ENCODE peak calls at places on chromosomes 2 and 18, in four cellular contexts. N, Q, L and V are unnamed samples.

GRCh38 chr2:238106339-238106697 is 6.2 kb downstream of the ESPNL start:
- DNase-seq in N (no peak), Q (no peak), L (no peak), V (peak; percentile 27)

GRCh38 chr18:72544092-72544886 is at the start of gene CBLN2:
- DNase-seq in N (peak; percentile 91), L (no peak), Q (no peak), V (peak; percentile 61)

GRCh38 chr18:2894841-2895370 is 48.1 kb downstream of the EMILIN2 start:
- DNase-seq in Q (no peak), N (no peak), L (no peak), V (peak; percentile 85)

GRCh38 chr2:201781583-201782051 is 884 bp upstream of the ALS2 start:
- DNase-seq in L (no peak), Q (no peak), N (peak; percentile 12), V (peak; percentile 21)

GRCh38 chr18:63267990-63268721 is 51.4 kb downstream of the BCL2 start:
- DNase-seq in Q (no peak), N (peak; percentile 18), L (no peak), V (no peak)

GRCh38 chr2:99695121-99695773 is 205.4 kb upstream of the REV1 start:
- DNase-seq in L (no peak), N (no peak), Q (no peak), V (no peak)

GRCh38 chr2:159557437-159558034 is 58.8 kb downstream of the BAZ2B start:
- DNase-seq in Q (no peak), L (peak; percentile 16), N (peak; percentile 40), V (peak; percentile 22)

GRCh38 chr2:88697361-88698026 is 6.0 kb downstream of the RPIA start:
- DNase-seq in Q (no peak), L (no peak), N (no peak), V (no peak)

GRCh38 chr2:137155351-137156104 is 390.2 kb downstream of the THSD7B start:
- DNase-seq in Q (no peak), N (no peak), L (no peak), V (no peak)

GRCh38 chr2:85390941-85391669 is 19.1 kb downstream of the CAPG start:
- DNase-seq in N (peak; percentile 70), Q (peak; percentile 60), L (peak; percentile 18), V (peak; percentile 85)

GRCh38 chr18:66599190-66599589 is 4.7 kb downstream of the CDH19 start:
- DNase-seq in N (no peak), L (no peak), Q (no peak), V (no peak)

GRCh38 chr2:68971591-68972231 is 2.7 kb upstream of the GKN1 start:
- DNase-seq in L (no peak), Q (no peak), N (no peak), V (no peak)

GRCh38 chr2:20667151-20667530 is 197 bp downstream of the GDF7 start:
- DNase-seq in L (no peak), N (peak; percentile 71), Q (no peak), V (no peak)

GRCh38 chr2:199911877-199912161 is 726 bp downstream of the C2orf69 start:
- DNase-seq in N (no peak), Q (peak; percentile 21), L (no peak), V (no peak)

GRCh38 chr2:226447896-226448295 is 351.7 kb downstream of the IRS1 start:
- DNase-seq in Q (no peak), N (no peak), L (no peak), V (no peak)

GRCh38 chr2:231015462-231015861 is 19.5 kb downstream of the SPATA3 start:
- DNase-seq in Q (no peak), N (no peak), L (no peak), V (no peak)

DNA sequence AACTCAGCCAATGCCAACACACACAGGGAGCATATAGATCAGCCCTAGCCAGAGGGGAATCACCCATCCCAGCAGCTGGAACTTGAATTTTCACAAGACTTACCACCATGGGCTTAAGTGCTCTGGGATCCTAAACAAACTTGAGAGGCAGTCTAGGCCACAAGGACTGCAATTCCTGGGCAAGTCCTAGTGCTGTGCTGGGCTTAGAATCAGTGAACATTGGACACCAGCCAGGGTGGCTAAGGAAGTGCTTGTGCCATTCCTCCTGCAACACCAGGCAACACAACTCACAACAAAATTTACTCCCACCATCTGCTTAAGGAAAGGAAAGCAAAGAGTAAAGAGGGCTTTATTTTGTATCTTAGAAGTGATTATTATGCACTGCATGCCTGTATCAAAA is 38.9 kb downstream of the SRD5A2 start:
- DNase-seq in N (no peak), L (no peak), Q (no peak), V (no peak)
- TF ChIP-seq CTCF in N (no peak), L (no peak), Q (no peak), V (no peak)

DNA sequence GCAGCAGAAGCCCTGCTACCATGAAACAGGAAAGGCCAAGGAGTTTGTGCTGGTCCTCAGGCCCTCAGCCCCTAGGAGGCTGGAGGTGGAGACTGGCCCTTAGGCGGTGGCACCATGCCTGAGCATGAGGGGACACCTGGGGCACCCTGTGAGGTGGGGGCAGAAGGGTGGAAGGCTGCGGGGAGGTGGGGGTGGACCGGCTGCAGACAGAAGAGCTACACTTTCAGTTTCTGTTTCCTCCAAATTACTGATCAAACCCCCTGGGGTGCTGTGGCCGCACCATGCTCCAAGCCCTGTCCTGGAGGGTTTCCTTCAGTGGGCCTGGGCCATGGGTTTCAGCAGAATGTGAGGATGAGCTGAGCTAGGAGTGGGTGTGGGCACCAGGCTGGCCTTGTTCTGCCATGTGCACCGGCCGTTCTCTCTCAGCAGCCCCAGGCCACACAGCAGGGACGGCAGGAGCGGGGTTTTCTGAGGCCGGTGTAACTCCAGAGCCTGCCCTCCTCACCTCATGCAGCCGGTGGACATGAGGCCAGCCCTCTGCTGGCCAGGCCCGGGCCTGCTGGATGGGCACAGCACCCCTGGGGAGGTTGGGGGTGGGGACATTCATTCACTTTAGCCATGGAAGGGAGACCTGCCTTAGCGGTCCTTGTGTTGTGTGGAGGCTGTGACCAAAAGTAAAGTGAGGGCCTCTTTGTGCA is 51.5 kb downstream of the PLEKHB2 start:
- DNase-seq in N (no peak), L (no peak), Q (no peak), V (no peak)
- H3K4me3 ChIP-seq in N (no peak overlapping the region), L (no peak overlapping the region), Q (no peak overlapping the region), V (no peak overlapping the region)

GRCh38 chr2:232887171-232887850 is 17.2 kb downstream of the SNORC start:
- DNase-seq in Q (no peak), L (no peak), N (peak; percentile 50), V (peak; percentile 32)
- TF ChIP-seq CTCF in Q (no peak), L (peak; percentile 23), N (peak; percentile 41), V (peak; percentile 66)

GRCh38 chr2:195937173-195937572 is 131.5 kb downstream of the DNAH7 start:
- DNase-seq in N (no peak), L (no peak), Q (no peak), V (no peak)
- H3K4me3 ChIP-seq in N (no peak overlapping the region), L (no peak overlapping the region), Q (no peak overlapping the region), V (no peak overlapping the region)

GRCh38 chr2:120531365-120531764 is 185.4 kb downstream of the INHBB start:
- DNase-seq in Q (no peak), L (no peak), N (no peak), V (no peak)

GRCh38 chr2:120533625-120534024 is 187.7 kb downstream of the INHBB start:
- DNase-seq in Q (no peak), N (no peak), L (no peak), V (no peak)

GRCh38 chr2:120530781-120531180 is 184.8 kb downstream of the INHBB start:
- DNase-seq in N (no peak), L (no peak), Q (no peak), V (no peak)

GRCh38 chr2:120534457-120534856 is 188.5 kb downstream of the INHBB start:
- DNase-seq in L (no peak), Q (no peak), N (no peak), V (no peak)

DNA sequence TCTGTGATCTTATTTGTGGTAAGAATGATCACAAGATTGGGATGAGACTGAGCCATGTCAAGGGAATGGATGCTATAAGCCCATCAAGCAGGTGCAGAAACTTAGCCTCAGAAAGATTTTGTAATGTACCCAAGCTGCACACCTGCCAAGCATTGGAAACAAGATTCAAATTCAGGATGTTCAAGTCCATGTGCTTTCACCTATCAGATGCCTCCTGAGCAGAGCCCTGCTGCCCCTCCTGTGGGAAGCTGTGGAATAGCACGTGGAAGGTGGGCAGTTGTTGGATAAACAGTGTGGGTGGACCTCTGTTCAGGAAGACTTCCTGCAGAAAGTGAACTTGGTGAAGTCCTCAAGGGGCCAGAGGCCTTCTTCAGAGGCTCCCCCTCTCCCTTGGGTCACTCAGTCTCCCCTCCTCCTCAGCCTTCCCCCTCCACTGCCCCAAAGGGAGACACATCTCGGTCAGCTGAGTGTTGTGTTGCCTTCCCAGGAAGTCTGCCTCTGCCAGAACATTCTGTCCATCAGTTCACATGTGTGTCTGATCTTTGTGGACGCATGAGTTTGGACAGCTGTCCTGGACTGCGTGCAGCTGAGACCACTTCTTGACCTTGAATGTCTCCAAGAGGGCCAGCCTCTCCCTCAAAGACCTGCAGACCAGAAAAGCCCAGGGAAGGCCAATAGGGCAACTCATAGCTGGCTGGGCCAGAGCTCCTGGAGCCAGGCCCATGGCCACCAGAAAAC is 186.1 kb downstream of the INHBB start:
- DNase-seq in L (no peak), Q (peak; percentile 68), N (no peak), V (no peak)
- TF ChIP-seq CTCF in L (no peak), Q (no peak), N (no peak), V (peak; percentile 31)

GRCh38 chr18:78972930-78973331 is 6.7 kb upstream of the SALL3 start:
- DNase-seq in Q (no peak), N (peak; percentile 29), L (no peak), V (no peak)
- H3K4me3 ChIP-seq in Q (no peak overlapping the region), N (peak overlapping the region; percentile 51), L (no peak overlapping the region), V (no peak overlapping the region)

GRCh38 chr18:10032331-10032979 is 118.6 kb downstream of the VAPA start:
- DNase-seq in Q (no peak), L (no peak), N (peak; percentile 73), V (no peak)
- TF ChIP-seq CTCF in Q (peak; percentile 48), L (no peak), N (peak; percentile 69), V (peak; percentile 44)

DNA sequence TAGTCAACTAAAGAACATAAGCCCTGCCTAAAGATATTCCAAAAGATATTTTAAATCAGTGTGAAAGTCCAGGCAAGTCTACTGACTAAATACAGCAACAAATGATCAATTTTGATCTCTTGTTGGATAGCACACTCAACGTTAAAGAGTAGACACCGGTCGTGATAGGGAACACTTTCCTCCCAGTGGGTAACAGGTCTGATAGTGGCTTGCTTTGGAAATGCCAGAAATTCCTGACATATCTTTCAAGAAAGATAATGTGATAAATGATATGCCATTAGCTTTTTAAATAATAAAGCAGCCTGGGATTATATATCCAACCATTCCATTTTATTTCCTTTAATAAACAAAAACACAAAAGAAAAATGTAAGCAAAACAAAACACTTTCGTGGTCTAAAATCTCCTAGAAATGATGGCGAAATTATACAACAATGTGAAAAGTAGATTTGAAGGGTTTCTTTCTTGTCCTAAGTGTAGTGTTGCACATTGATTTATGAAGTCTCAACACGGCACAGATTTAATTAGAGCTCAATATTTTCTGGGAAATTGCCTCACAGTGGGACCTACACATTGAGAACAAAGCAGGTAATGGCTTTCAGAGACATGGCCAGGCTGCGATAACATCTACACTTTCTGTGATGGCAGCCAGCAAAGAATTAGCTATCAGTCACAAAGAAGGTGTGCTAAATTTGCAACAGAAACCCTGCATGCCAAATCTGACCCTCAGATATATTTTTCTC is 158.6 kb downstream of the PPP1R1C start:
- DNase-seq in L (no peak), N (no peak), Q (no peak), V (no peak)
- H3K4me3 ChIP-seq in L (no peak overlapping the region), N (no peak overlapping the region), Q (no peak overlapping the region), V (no peak overlapping the region)